ENCODE peak calls at places on chromosome 1, in four cellular contexts. Y is suprapubic skin, C is HCT116, I is heart left ventricle. X is an unnamed sample.

GRCh38 chr1:205746757-205747412 is 3.1 kb downstream of the NUCKS1 start:
- DNase-seq in Y (no peak), C (no peak), I (no peak), X (no peak)

GRCh38 chr1:109927908-109928307 is 17.3 kb downstream of the CSF1 start:
- DNase-seq in Y (no peak), C (no peak), I (peak), X (peak)

GRCh38 chr1:20242890-20243479 is 47.7 kb upstream of the VWA5B1 start:
- DNase-seq in Y (no peak), C (no peak), I (no peak), X (no peak)

GRCh38 chr1:221309711-221310110 is 430.5 kb downstream of the HLX start:
- DNase-seq in Y (no peak), C (no peak), I (no peak), X (no peak)

GRCh38 chr1:228650141-228650540 is 85.1 kb upstream of the RHOU start:
- DNase-seq in Y (no peak), C (no peak), I (peak), X (no peak)

GRCh38 chr1:27070390-27071048 is 57.9 kb upstream of the TENT5B start:
- DNase-seq in Y (no peak), C (no peak), I (no peak), X (no peak)

GRCh38 chr1:165075725-165076370 is 280.7 kb downstream of the LMX1A start:
- DNase-seq in Y (no peak), C (no peak), I (no peak), X (no peak)

GRCh38 chr1:212529211-212529731 is 79.3 kb upstream of the ATF3 start:
- DNase-seq in Y (no peak), C (no peak), I (no peak), X (no peak)

GRCh38 chr1:111199329-111199728 is 1.1 kb downstream of the DENND2D start:
- DNase-seq in Y (no peak), C (no peak), I (no peak), X (no peak)

GRCh38 chr1:89069955-89070354 is 4.9 kb upstream of the GBP1 start:
- DNase-seq in Y (no peak), C (no peak), I (no peak), X (no peak)

GRCh38 chr1:158117854-158118691 is 62.6 kb upstream of the CD1D start:
- DNase-seq in Y (no peak), C (peak), I (peak), X (peak)

GRCh38 chr1:8913457-8913856 is 32.2 kb upstream of the CA6 start:
- DNase-seq in Y (no peak), C (no peak), I (no peak), X (no peak)

GRCh38 chr1:109669246-109669948 is 1.5 kb downstream of the GSTM2 start:
- DNase-seq in Y (no peak), C (no peak), I (no peak), X (no peak)

GRCh38 chr1:192550922-192551534 is 24.5 kb upstream of the RGS1 start:
- DNase-seq in Y (no peak), C (peak), I (no peak), X (no peak)
- TF ChIP-seq POLR2A in Y (no peak), C (no peak), I (no peak), X (no peak)

GRCh38 chr1:234604726-234605492 is 5.1 kb downstream of the IRF2BP2 start:
- DNase-seq in Y (no peak), C (no peak), I (no peak), X (no peak)
- TF ChIP-seq POLR2A in Y (no peak), C (no peak), I (no peak), X (no peak)

DNA sequence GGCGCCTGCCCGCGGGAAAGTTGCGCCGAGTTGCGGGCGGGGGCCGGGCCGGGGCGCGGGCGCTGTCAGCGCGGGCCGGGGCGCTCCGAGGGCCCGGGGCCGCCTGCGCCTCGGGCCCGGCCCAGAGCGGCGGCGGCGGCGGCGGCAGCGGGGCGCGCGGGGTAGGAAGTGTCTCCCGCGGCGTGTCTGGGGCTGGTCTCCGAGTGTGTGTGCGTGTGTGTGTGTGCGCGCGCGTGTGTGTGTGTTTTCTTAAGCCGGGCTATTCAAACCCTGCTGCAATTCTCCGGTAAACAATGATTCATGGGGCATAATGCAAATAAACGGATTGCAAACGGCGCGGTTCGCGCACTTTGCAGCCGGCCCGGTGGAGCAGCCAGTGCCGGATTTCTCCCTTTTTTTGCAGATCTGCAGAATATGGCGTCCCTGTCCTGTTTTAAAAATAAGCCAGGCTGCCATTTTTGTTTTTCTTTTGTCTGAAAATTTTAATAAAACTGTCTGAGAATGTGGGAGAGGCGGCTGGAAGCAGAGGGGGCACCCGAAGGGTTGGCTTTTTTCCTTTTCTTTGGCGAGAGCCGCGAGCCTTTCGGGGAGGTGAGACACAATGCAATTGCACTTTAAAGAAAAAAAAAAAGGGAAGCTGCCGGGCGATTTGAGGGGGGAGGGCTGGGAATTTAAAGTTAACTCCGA is 552 bp downstream of the ZNF362 start:
- DNase-seq in Y (no peak), C (peak), I (peak), X (no peak)
- TF ChIP-seq POLR2A in Y (no peak), C (no peak), I (no peak), X (no peak)

GRCh38 chr1:207941664-207942063 is 30.7 kb upstream of the CD34 start:
- DNase-seq in Y (peak), C (no peak), I (peak), X (peak)
- TF ChIP-seq POLR2A in Y (no peak), C (no peak), I (no peak), X (no peak)

DNA sequence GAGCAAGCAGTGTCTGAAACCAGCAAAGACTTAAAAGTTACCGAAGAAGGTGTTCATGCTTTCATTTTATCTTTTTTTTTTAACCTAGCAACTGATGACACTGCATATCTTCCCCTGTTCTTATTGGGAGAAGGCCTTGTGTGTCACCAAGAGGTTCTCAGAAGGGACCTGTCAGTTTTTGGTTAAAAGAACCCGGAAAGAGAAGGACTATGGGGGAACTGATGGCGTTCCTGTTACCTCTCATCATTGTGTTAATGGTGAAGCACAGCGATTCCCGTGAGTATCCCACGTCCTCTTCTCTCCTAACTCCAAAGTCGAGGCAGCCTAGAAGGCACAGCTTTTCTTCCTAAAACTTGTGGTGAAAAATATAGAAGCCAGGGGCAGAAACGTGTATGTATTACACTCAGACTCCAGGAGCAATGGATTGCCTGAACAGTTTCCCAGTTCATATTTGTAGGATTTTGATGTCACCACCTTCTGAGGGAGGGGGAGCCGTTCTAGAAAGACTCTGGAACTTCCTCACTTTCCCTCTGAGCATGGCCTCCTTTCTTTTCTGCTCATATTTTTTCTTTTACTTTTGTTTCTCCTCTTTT is at the start of gene MR1:
- DNase-seq in Y (no peak), C (peak), I (no peak), X (no peak)
- TF ChIP-seq POLR2A in Y (peak), C (no peak), I (peak), X (no peak)

DNA sequence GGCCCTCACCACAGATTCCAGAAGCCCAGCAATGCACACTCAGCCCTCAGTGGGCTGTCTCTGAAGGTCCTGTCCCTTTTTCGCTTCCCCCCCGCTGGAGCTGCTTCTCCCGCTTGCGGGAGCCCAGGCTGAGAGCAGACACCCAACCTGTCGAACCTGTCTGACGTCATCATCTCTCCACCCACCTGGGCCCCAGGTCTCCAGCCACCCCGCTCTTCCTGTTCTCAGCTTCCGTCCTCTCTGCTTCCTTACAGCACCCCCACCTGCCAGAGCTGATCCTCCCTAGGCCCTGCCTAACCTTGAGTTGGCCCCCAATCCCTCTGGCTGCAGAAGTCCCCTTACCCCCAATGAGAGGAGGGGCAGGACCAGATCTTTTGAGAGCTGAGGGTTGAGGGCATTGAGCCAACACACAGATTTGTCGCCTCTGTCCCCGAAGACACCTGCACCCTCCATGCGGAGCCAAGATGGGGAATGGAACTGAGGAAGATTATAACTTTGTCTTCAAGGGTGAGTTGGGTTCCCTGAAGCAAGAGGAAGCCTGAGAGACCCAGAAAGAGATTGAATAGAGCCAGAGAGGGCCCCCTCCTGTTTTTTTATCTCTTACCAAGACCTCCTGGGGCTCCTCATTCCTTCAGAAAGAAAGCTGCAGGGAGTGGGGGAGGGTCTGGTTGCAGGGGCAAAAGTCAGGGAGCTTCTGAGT is at the start of gene RAB25:
- DNase-seq in Y (no peak), C (peak), I (peak), X (no peak)
- TF ChIP-seq POLR2A in Y (peak), C (peak), I (no peak), X (peak)

X was measured in sigmoid colon.